ENCODE peak calls at places on chromosome 5, in five cellular contexts. P, M, Z, W and C are unnamed samples.

GRCh38 chr5:19175776-19176570 is 812.0 kb downstream of the CDH18 start:
- DNase-seq in P (no peak), M (no peak), Z (no peak), W (no peak), C (no peak)

GRCh38 chr5:79560774-79561524 is 47.0 kb upstream of the HOMER1 start:
- DNase-seq in P (no peak), M (no peak), Z (peak; percentile 67), W (no peak), C (no peak)

GRCh38 chr5:144697847-144698262 is 527.2 kb downstream of the KCTD16 start:
- DNase-seq in P (no peak), M (no peak), Z (peak; percentile 97), W (no peak), C (no peak)

GRCh38 chr5:72402381-72402890 is 82.3 kb downstream of the PTCD2 start:
- DNase-seq in P (no peak), M (no peak), Z (peak; percentile 85), W (no peak), C (no peak)

GRCh38 chr5:168946363-168946762 is 354.6 kb downstream of the SLIT3 start:
- DNase-seq in P (no peak), M (no peak), Z (no peak), W (no peak), C (no peak)

GRCh38 chr5:1316941-1317340 is 22.1 kb upstream of the TERT start:
- DNase-seq in P (no peak), M (no peak), Z (no peak), W (no peak), C (no peak)

GRCh38 chr5:52453176-52453575 is 334.5 kb upstream of the ITGA1 start:
- DNase-seq in P (no peak), M (no peak), Z (no peak), W (no peak), C (no peak)

GRCh38 chr5:53922508-53923498 is 362.4 kb downstream of the NDUFS4 start:
- DNase-seq in P (no peak), M (no peak), Z (no peak), W (no peak), C (no peak)

GRCh38 chr5:96614110-96614691 is 48.0 kb upstream of the CAST start:
- DNase-seq in P (peak; percentile 77), M (peak; percentile 63), Z (peak; percentile 96), W (peak; percentile 79), C (no peak)

GRCh38 chr5:33701251-33701650 is 190.5 kb downstream of the ADAMTS12 start:
- DNase-seq in P (no peak), M (no peak), Z (peak; percentile 61), W (no peak), C (no peak)

GRCh38 chr5:9466677-9467076 is 79.2 kb downstream of the SEMA5A start:
- DNase-seq in P (no peak), M (no peak), Z (no peak), W (no peak), C (no peak)

GRCh38 chr5:61790678-61791077 is 458.6 kb downstream of the ZSWIM6 start:
- DNase-seq in P (no peak), M (peak; percentile 11), Z (no peak), W (peak; percentile 43), C (no peak)

GRCh38 chr5:10250804-10251276 is 760 bp downstream of the CCT5 start:
- DNase-seq in P (no peak), M (no peak), Z (peak; percentile 41), W (no peak), C (no peak)

GRCh38 chr5:43839218-43839617 is 236.2 kb downstream of the NNT start:
- DNase-seq in P (no peak), M (no peak), Z (peak; percentile 91), W (no peak), C (no peak)

GRCh38 chr5:103774736-103775135 is 212.1 kb upstream of the NUDT12 start:
- DNase-seq in P (no peak), M (no peak), Z (peak; percentile 5), W (no peak), C (no peak)

GRCh38 chr5:175285263-175285662 is 158.7 kb downstream of the DRD1 start:
- DNase-seq in P (no peak), M (no peak), Z (peak; percentile 17), W (no peak), C (no peak)

GRCh38 chr5:42250-42649 is 49.7 kb upstream of the PLEKHG4B start:
- DNase-seq in P (no peak), M (peak; percentile 48), Z (peak; percentile 4), W (no peak), C (no peak)

GRCh38 chr5:58156977-58157701 is 302.7 kb downstream of the PLK2 start:
- DNase-seq in P (no peak), M (peak; percentile 60), Z (peak; percentile 53), W (no peak), C (no peak)

GRCh38 chr5:117973785-117974184 is 1014.6 kb downstream of the DTWD2 start:
- DNase-seq in P (no peak), M (no peak), Z (no peak), W (no peak), C (no peak)

GRCh38 chr5:27308151-27308550 is 269.8 kb upstream of the CDH9 start:
- DNase-seq in P (no peak), M (no peak), Z (peak; percentile 69), W (no peak), C (no peak)

GRCh38 chr5:140166911-140167310 is 8.1 kb upstream of the CYSTM1 start:
- DNase-seq in P (no peak), M (no peak), Z (no peak), W (no peak), C (no peak)

GRCh38 chr5:95471447-95471846 is 80.3 kb downstream of the FAM81B start:
- DNase-seq in P (no peak), M (no peak), Z (no peak), W (no peak), C (no peak)

GRCh38 chr5:142316051-142316450 is 8.8 kb downstream of the SPRY4 start:
- DNase-seq in P (no peak), M (no peak), Z (peak; percentile 67), W (no peak), C (no peak)

GRCh38 chr5:138640855-138641254 is 65.7 kb upstream of the HSPA9 start:
- DNase-seq in P (no peak), M (no peak), Z (no peak), W (no peak), C (no peak)

GRCh38 chr5:34538026-34538672 is 118.0 kb upstream of the RAI14 start:
- DNase-seq in P (no peak), M (peak; percentile 54), Z (peak; percentile 31), W (no peak), C (no peak)

GRCh38 chr5:151820903-151821302 is 49.1 kb downstream of the G3BP1 start:
- DNase-seq in P (no peak), M (no peak), Z (no peak), W (no peak), C (no peak)

GRCh38 chr5:132765311-132766019 is 11.6 kb downstream of the SEPTIN8 start:
- DNase-seq in P (no peak), M (no peak), Z (no peak), W (no peak), C (no peak)

GRCh38 chr5:172708183-172708505 is 62.9 kb downstream of the DUSP1 start:
- DNase-seq in P (no peak), M (no peak), Z (no peak), W (no peak), C (no peak)

GRCh38 chr5:172706796-172707195 is 64.2 kb downstream of the DUSP1 start:
- DNase-seq in P (no peak), M (no peak), Z (no peak), W (no peak), C (no peak)

GRCh38 chr5:172710695-172711094 is 60.3 kb downstream of the DUSP1 start:
- DNase-seq in P (no peak), M (no peak), Z (no peak), W (no peak), C (no peak)

GRCh38 chr5:172705576-172706084 is 64.6 kb downstream of the NEURL1B start:
- DNase-seq in P (no peak), M (no peak), Z (peak; percentile 66), W (no peak), C (no peak)

DNA sequence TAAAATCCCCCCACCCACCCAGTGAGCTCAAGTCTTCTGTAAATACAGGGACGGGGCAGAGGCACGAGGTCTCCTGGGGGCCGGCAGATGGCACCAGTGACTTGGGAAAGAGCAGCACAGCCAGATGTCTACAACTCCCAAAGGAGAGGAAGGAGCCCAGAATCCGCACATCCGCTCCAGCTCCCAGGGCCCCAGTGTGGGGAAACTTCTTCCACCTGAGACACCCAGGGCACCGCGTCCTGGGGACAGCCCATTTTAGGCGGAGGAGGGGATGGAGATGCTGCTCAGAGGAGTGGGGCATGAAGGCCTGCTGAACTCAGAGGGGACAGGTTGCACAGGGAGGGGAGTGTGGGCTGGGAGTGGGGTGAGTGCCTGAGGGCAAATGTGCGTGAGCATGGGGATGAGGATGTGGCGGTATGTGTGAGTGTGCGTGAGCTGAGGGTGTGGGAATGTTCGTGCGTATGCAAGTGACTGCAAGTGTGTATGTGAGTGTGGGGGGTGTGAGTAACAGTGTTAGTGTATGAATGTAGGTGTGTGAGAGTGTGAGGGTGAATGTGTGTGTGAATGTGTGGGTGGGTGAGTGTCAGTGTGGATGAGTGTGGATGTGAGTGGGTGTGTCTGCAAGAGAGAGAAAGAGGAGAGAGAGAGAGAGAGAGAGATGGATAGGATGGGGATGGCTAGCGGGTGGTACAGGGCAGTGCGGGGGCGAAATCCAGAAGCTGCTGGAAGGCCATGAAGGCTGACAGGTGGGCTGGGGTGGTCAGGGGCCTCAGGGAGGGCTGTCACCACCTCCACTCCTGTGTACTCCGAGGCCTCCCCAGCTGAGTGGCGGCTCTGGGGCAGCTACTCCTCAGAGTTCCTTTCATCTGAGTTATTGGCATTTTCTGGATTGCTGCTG is 63.5 kb downstream of the DUSP1 start:
- DNase-seq in P (peak; percentile 64), M (no peak), Z (peak; percentile 76), W (no peak), C (no peak)
- TF ChIP-seq POLR2A in P (no peak), M (no peak), Z (no peak), W (no peak), C (no peak)

GRCh38 chr5:14210729-14211128 is 67.6 kb downstream of the TRIO start:
- DNase-seq in P (no peak), M (no peak), Z (no peak), W (no peak), C (no peak)
- H3K27ac ChIP-seq in P (no peak overlapping the region), M (no peak overlapping the region), Z (peak overlapping the region; percentile 87), W (no peak overlapping the region), C (no peak overlapping the region)

DNA sequence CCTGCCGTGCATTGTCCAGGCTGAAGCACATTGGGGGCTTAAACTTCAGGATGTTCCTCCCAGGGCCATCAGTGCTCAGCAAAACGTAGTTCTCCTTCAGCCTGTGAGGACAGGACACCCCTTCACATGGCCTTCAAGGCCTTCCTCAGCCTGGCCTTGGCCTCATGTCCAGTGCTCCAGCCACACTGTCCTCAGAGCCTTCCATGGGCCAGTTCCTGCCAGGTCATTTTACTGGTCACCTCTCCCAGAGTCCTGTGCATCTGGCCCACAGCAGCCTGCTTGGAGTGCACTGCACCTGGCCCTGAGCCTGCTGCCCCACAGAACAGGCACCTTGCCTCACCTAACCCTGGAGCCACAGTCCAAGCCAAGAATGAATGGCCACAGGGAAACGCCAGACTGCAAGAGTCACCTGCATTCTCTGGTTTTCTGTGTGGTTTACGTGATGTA is 8.7 kb downstream of the HNRNPAB start:
- DNase-seq in P (no peak), M (no peak), Z (no peak), W (no peak), C (no peak)
- TF ChIP-seq POLR2A in P (no peak), M (no peak), Z (peak; percentile 36), W (no peak), C (no peak)

DNA sequence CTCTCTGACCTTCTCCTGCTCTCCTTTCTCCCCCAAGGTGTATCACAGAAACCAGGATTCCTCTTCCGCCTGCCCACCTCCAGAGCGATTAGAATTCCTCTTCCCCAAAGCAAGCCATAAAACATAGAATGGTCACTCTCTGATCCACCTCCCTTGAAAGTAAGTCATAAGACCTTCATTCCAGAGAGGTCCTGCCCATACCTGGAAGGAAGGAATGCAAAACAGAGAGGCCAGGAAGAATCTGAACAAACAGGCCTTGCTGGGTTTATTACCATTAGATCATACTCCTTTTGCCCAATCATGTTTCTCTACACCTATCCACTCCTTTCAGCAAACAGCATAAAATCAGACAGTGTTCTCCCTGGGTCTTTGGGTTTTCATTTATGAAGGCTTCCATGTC is 21.0 kb downstream of the CDKL3 start:
- DNase-seq in P (no peak), M (no peak), Z (no peak), W (no peak), C (no peak)
- H3K27ac ChIP-seq in P (no peak overlapping the region), M (no peak overlapping the region), Z (no peak overlapping the region), W (peak overlapping the region; percentile 27), C (no peak overlapping the region)